ENCODE peak calls at places on chromosomes 12 and 14, in eight cellular contexts. B is lower leg skin; U is mesenchymal stem cell; M is A673; G is C1 segment of cervical spinal cord; N is activated CD4-positive, alpha-beta T cell treated with anti-CD3 and anti-CD28 coated beads, Interleukin-2, amount 50 U/mL, for 1 hour; A is T follicular helper cell; Y is activated naive CD4-positive, alpha-beta T cell treated with anti-CD3 and anti-CD28 coated beads, Interleukin-2, amount 10 ng/mL, durations not matched to agents 7 days and 5 days. X is an unnamed sample.

GRCh38 chr12:132604108-132605054 is 6.0 kb downstream of the LRCOL1 start:
- DNase-seq in M (no peak), B (no peak), G (no peak), U (no peak), N (no peak), Y (no peak), A (no peak), X (no peak)

GRCh38 chr12:80187660-80188090 is 88.3 kb downstream of the OTOGL start:
- DNase-seq in Y (peak), B (no peak), N (no peak), U (peak), G (no peak), M (peak), A (no peak), X (no peak)

GRCh38 chr12:93913845-93914244 is 234.5 kb upstream of the PLXNC1 start:
- DNase-seq in A (no peak), N (no peak), G (no peak), B (no peak), M (peak), U (peak), Y (no peak), X (no peak)

GRCh38 chr14:53180272-53181221 is 27.4 kb upstream of the DDHD1 start:
- DNase-seq in B (no peak), A (peak), M (peak), U (peak), Y (no peak), G (no peak), N (peak), X (no peak)

GRCh38 chr14:76056128-76056527 is 70.6 kb downstream of the IFT43 start:
- DNase-seq in B (no peak), Y (no peak), G (no peak), N (no peak), A (no peak), U (peak), M (peak), X (no peak)

GRCh38 chr14:92600318-92601053 is 86.9 kb downstream of the RIN3 start:
- DNase-seq in U (peak), Y (no peak), A (no peak), G (no peak), B (no peak), N (no peak), M (no peak), X (no peak)

GRCh38 chr12:93448796-93449195 is 7.0 kb upstream of the UBE2N start:
- DNase-seq in N (no peak), G (no peak), M (no peak), U (no peak), Y (no peak), A (no peak), B (no peak), X (peak)

GRCh38 chr14:23494223-23494622 is 24.7 kb downstream of the NGDN start:
- DNase-seq in N (no peak), A (no peak), Y (no peak), G (no peak), M (peak), B (no peak), U (no peak), X (no peak)

GRCh38 chr14:104223101-104223809 is 84.9 kb downstream of the KIF26A start:
- DNase-seq in U (peak), Y (no peak), G (no peak), M (peak), B (no peak), A (no peak), N (no peak), X (no peak)

GRCh38 chr12:67827820-67828383 is 161.3 kb upstream of the IFNG-AS1 start:
- DNase-seq in U (peak), N (no peak), Y (no peak), A (no peak), G (no peak), M (peak), B (no peak), X (peak)

X was measured in nucleus accumbens.